ENCODE peak calls at places on chromosomes 5 and 9, in six cellular contexts. Z is omental fat pad, P is activated gamma-delta T cell treated with Interleukin-2 at 50 U/mL for 16 hours, V is T-helper 1 cell, J is transverse colon, O is foreskin fibroblast. S is an unnamed sample.
A peak's percentile ranks its signal among the peaks of the same experiment; 100 is the strongest.

GRCh38 chr5:176469293-176469692 is 21.1 kb downstream of the FAF2 start:
- DNase-seq in V (no peak), O (no peak), J (no peak), Z (no peak), P (no peak), S (no peak)

GRCh38 chr5:106959447-106959846 is 711.3 kb downstream of the EFNA5 start:
- DNase-seq in V (no peak), O (no peak), J (peak; percentile 16), P (no peak), Z (no peak), S (no peak)

GRCh38 chr9:91180240-91180929 is 181.3 kb downstream of the AUH start:
- DNase-seq in J (no peak), O (no peak), Z (no peak), V (no peak), P (no peak), S (no peak)

GRCh38 chr5:170863646-170864045 is 1.8 kb downstream of the RANBP17 start:
- DNase-seq in J (no peak), V (no peak), Z (no peak), O (peak; percentile 51), P (no peak), S (no peak)

GRCh38 chr9:72533322-72533721 is 11.9 kb downstream of the TMC1 start:
- DNase-seq in P (no peak), J (no peak), O (no peak), Z (no peak), V (no peak), S (no peak)

GRCh38 chr9:4662989-4663792 is 1.1 kb downstream of the PLPP6 start:
- DNase-seq in O (no peak), V (no peak), P (no peak), Z (no peak), J (no peak), S (no peak)

GRCh38 chr9:113536166-113536482 is 72.6 kb downstream of the RGS3 start:
- DNase-seq in O (no peak), V (no peak), J (no peak), Z (no peak), P (no peak), S (no peak)

GRCh38 chr9:104075801-104076753 is 18.0 kb upstream of the SMC2 start:
- DNase-seq in J (no peak), P (no peak), V (no peak), Z (no peak), O (peak; percentile 77), S (no peak)

GRCh38 chr5:107979272-107979671 is 308.5 kb upstream of the EFNA5 start:
- DNase-seq in P (no peak), J (no peak), O (peak; percentile 17), Z (no peak), V (no peak), S (no peak)

GRCh38 chr5:157930710-157931109 is 71.8 kb upstream of the CLINT1 start:
- DNase-seq in O (no peak), J (peak; percentile 65), Z (no peak), P (no peak), V (no peak), S (no peak)

GRCh38 chr9:68560131-68560844 is 19.6 kb upstream of the TMEM252 start:
- DNase-seq in O (no peak), V (peak; percentile 52), J (peak; percentile 63), Z (no peak), P (peak; percentile 16), S (no peak)

GRCh38 chr5:53537711-53538110 is 22.7 kb upstream of the NDUFS4 start:
- DNase-seq in Z (no peak), J (no peak), V (no peak), P (no peak), O (peak; percentile 12), S (no peak)

GRCh38 chr5:32231929-32232328 is 57.8 kb upstream of the GOLPH3 start:
- DNase-seq in P (no peak), O (no peak), J (no peak), V (no peak), Z (no peak), S (no peak)

GRCh38 chr9:134268308-134268724 is 57.9 kb upstream of the RXRA start:
- DNase-seq in J (peak; percentile 78), V (no peak), O (no peak), P (no peak), Z (no peak), S (no peak)

GRCh38 chr9:131546336-131547084 is 1.2 kb downstream of the PRRT1B start:
- DNase-seq in P (no peak), J (no peak), Z (no peak), V (no peak), O (no peak), S (no peak)

GRCh38 chr9:132994410-132995120 is 16.1 kb downstream of the GFI1B start:
- DNase-seq in J (peak; percentile 36), O (peak; percentile 28), V (no peak), Z (no peak), P (no peak), S (peak; percentile 21)

GRCh38 chr5:15440434-15440833 is 59.5 kb upstream of the FBXL7 start:
- DNase-seq in P (no peak), Z (no peak), J (no peak), O (no peak), V (no peak), S (no peak)

GRCh38 chr5:79011219-79011836 is 26.2 kb upstream of the ARSB start:
- DNase-seq in J (no peak), O (peak; percentile 19), V (no peak), Z (no peak), P (no peak), S (no peak)

GRCh38 chr5:74286734-74287705 is 353.5 kb downstream of the ENC1 start:
- DNase-seq in J (no peak), P (no peak), V (no peak), O (no peak), Z (no peak), S (no peak)

GRCh38 chr5:38641003-38641402 is 84.6 kb upstream of the LIFR start:
- DNase-seq in Z (no peak), J (no peak), O (no peak), P (no peak), V (no peak), S (no peak)

GRCh38 chr5:157215143-157215825 is 34.6 kb downstream of the ITK start:
- DNase-seq in J (no peak), Z (no peak), O (no peak), P (peak; percentile 29), V (peak; percentile 69), S (no peak)

GRCh38 chr9:138046641-138047301 is 169.2 kb downstream of the CACNA1B start:
- DNase-seq in Z (no peak), P (no peak), V (no peak), J (no peak), O (no peak), S (no peak)

GRCh38 chr5:1670342-1670741 is 129.3 kb downstream of the MRPL36 start:
- DNase-seq in P (no peak), Z (no peak), V (no peak), O (peak; percentile 35), J (no peak), S (no peak)

GRCh38 chr5:142866563-142867275 is 96.5 kb downstream of the ARHGAP26 start:
- DNase-seq in Z (no peak), O (no peak), P (peak; percentile 33), J (no peak), V (peak; percentile 71), S (peak; percentile 38)

GRCh38 chr5:126982926-126983873 is 47.2 kb downstream of the MARCHF3 start:
- DNase-seq in P (no peak), J (no peak), V (no peak), Z (no peak), O (no peak), S (no peak)

GRCh38 chr9:134466869-134467616 is 140.8 kb downstream of the RXRA start:
- DNase-seq in J (no peak), Z (no peak), O (no peak), P (no peak), V (no peak), S (no peak)

GRCh38 chr9:89466451-89467277 is 31.2 kb downstream of the SEMA4D start:
- DNase-seq in O (no peak), J (no peak), P (no peak), V (peak; percentile 73), Z (peak; percentile 18), S (no peak)

GRCh38 chr9:84305452-84306131 is 35.0 kb downstream of the SLC28A3 start:
- DNase-seq in O (no peak), P (no peak), J (no peak), V (no peak), Z (no peak), S (no peak)

GRCh38 chr9:33161011-33161588 is 6.0 kb downstream of the B4GALT1 start:
- DNase-seq in J (peak; percentile 73), O (peak; percentile 93), V (peak; percentile 58), P (peak; percentile 54), Z (no peak), S (no peak)

GRCh38 chr9:134936762-134937555 is 19.2 kb upstream of the FCN1 start:
- DNase-seq in J (peak; percentile 44), Z (no peak), P (no peak), V (no peak), O (no peak), S (peak; percentile 83)

GRCh38 chr5:112772095-112772494 is 34.4 kb downstream of the APC start:
- DNase-seq in J (no peak), V (no peak), O (peak; percentile 34), Z (no peak), P (no peak), S (no peak)

GRCh38 chr5:174903333-174903732 is 179.0 kb downstream of the MSX2 start:
- DNase-seq in O (no peak), P (no peak), V (no peak), J (no peak), Z (no peak), S (no peak)

GRCh38 chr5:40841068-40841805 is at the start of gene CARD6:
- DNase-seq in V (peak; percentile 55), Z (no peak), P (no peak), J (no peak), O (no peak), S (no peak)

GRCh38 chr5:109694451-109694891 is 4.7 kb downstream of the MAN2A1 start:
- DNase-seq in Z (no peak), O (no peak), P (no peak), V (no peak), J (no peak), S (no peak)

GRCh38 chr9:78573205-78573604 is 276.3 kb downstream of the PSAT1 start:
- DNase-seq in Z (no peak), J (no peak), O (no peak), V (no peak), P (no peak), S (no peak)

GRCh38 chr9:134297082-134297415 is 29.2 kb upstream of the RXRA start:
- DNase-seq in P (no peak), O (no peak), Z (no peak), J (no peak), V (no peak), S (no peak)

GRCh38 chr5:52997424-52997823 is 8.3 kb downstream of the ITGA2 start:
- DNase-seq in O (no peak), V (no peak), P (no peak), Z (no peak), J (no peak), S (no peak)

GRCh38 chr9:87278971-87279731 is 218.5 kb upstream of the DAPK1 start:
- DNase-seq in Z (no peak), J (no peak), V (no peak), O (peak; percentile 39), P (no peak), S (no peak)